ENCODE peak calls at places on chromosomes 7 and 10, in nine cellular contexts. I is left kidney; A is substantia nigra; J is T-helper 1 cell; S is naive thymus-derived CD8-positive, alpha-beta T cell; V is T-helper 2 cell; H is T-helper 9 cell; B is endothelial cell; C is osteocyte. Y is an unnamed sample.

GRCh38 chr7:2779086-2779485 is 65.0 kb downstream of the GNA12 start:
- DNase-seq in I (no peak), A (no peak), J (no peak), S (no peak), V (no peak), H (no peak), B (no peak), C (no peak), Y (no peak)

GRCh38 chr7:137243741-137244140 is 99.8 kb downstream of the PTN start:
- DNase-seq in I (no peak), A (no peak), J (no peak), S (no peak), V (no peak), H (no peak), B (no peak), C (no peak), Y (no peak)

GRCh38 chr7:51141451-51141971 is 175.1 kb downstream of the COBL start:
- DNase-seq in I (peak), A (no peak), J (no peak), S (no peak), V (no peak), H (no peak), B (peak), C (no peak), Y (no peak)

GRCh38 chr10:42646692-42647640 is 8.6 kb upstream of the ZNF33B start:
- DNase-seq in I (peak), A (no peak), J (no peak), S (no peak), V (no peak), H (no peak), B (no peak), C (no peak), Y (no peak)

GRCh38 chr7:44415510-44415909 is 74.9 kb downstream of the NUDCD3 start:
- DNase-seq in I (peak), A (no peak), J (no peak), S (no peak), V (no peak), H (no peak), B (no peak), C (no peak), Y (no peak)

GRCh38 chr7:71626206-71626605 is 494.3 kb downstream of the GALNT17 start:
- DNase-seq in I (no peak), A (no peak), J (no peak), S (no peak), V (no peak), H (no peak), B (no peak), C (no peak), Y (no peak)

GRCh38 chr10:117313641-117314040 is 61.6 kb downstream of the PDZD8 start:
- DNase-seq in I (no peak), A (no peak), J (no peak), S (no peak), V (no peak), H (no peak), B (no peak), C (no peak), Y (no peak)

GRCh38 chr10:18616337-18616736 is 35.0 kb downstream of the NSUN6 start:
- DNase-seq in I (no peak), A (no peak), J (no peak), S (no peak), V (no peak), H (no peak), B (no peak), C (no peak), Y (no peak)

GRCh38 chr10:124606822-124607221 is 137.4 kb downstream of the FAM53B start:
- DNase-seq in I (no peak), A (no peak), J (no peak), S (no peak), V (no peak), H (no peak), B (no peak), C (no peak), Y (no peak)

GRCh38 chr10:114548662-114549061 is 109.4 kb downstream of the ABLIM1 start:
- DNase-seq in I (peak), A (no peak), J (no peak), S (no peak), V (no peak), H (no peak), B (peak), C (no peak), Y (no peak)

GRCh38 chr10:113891476-113891875 is 37.0 kb downstream of the NHLRC2 start:
- DNase-seq in I (no peak), A (no peak), J (no peak), S (no peak), V (no peak), H (no peak), B (no peak), C (no peak), Y (no peak)

GRCh38 chr10:26311383-26311940 is 94.9 kb downstream of the GAD2 start:
- DNase-seq in I (peak), A (no peak), J (no peak), S (no peak), V (no peak), H (no peak), B (peak), C (no peak), Y (no peak)

GRCh38 chr7:50632561-50633413 is 67.6 kb upstream of the DDC start:
- DNase-seq in I (peak), A (no peak), J (peak), S (peak), V (peak), H (peak), B (peak), C (no peak), Y (peak)